ENCODE peak calls at places on chromosomes 12 and 14, in four cellular contexts. T is neural progenitor cell, D is stomach, Z is SJCRH30. K is an unnamed sample.

GRCh38 chr12:67705394-67706370 is 57.1 kb downstream of the DYRK2 start:
- DNase-seq in T (no peak), D (no peak), Z (peak; percentile 78), K (no peak)

GRCh38 chr14:56686416-56686815 is 106.8 kb downstream of the TMEM260 start:
- DNase-seq in T (peak; percentile 73), D (peak; percentile 41), Z (peak; percentile 62), K (no peak)

GRCh38 chr14:97177016-97177415 is 379.8 kb downstream of the VRK1 start:
- DNase-seq in T (peak; percentile 39), D (no peak), Z (no peak), K (no peak)

GRCh38 chr12:21117995-21118394 is 13.0 kb upstream of the SLCO1B1 start:
- DNase-seq in T (no peak), D (no peak), Z (no peak), K (no peak)

GRCh38 chr14:70988452-70988851 is 81.2 kb downstream of the PCNX1 start:
- DNase-seq in T (peak; percentile 8), D (no peak), Z (no peak), K (no peak)

GRCh38 chr12:26833692-26834168 is 736 bp upstream of the ITPR2 start:
- DNase-seq in T (peak; percentile 81), D (peak; percentile 55), Z (peak; percentile 33), K (peak; percentile 45)

GRCh38 chr14:63941023-63941422 is 88.2 kb downstream of the SYNE2 start:
- DNase-seq in T (no peak), D (no peak), Z (no peak), K (no peak)

GRCh38 chr12:119225454-119225853 is 46.7 kb downstream of the HSPB8 start:
- DNase-seq in T (peak; percentile 33), D (no peak), Z (no peak), K (no peak)

GRCh38 chr12:124837958-124838803 is 25.5 kb downstream of the SCARB1 start:
- DNase-seq in T (no peak), D (peak; percentile 60), Z (peak; percentile 95), K (no peak)

DNA sequence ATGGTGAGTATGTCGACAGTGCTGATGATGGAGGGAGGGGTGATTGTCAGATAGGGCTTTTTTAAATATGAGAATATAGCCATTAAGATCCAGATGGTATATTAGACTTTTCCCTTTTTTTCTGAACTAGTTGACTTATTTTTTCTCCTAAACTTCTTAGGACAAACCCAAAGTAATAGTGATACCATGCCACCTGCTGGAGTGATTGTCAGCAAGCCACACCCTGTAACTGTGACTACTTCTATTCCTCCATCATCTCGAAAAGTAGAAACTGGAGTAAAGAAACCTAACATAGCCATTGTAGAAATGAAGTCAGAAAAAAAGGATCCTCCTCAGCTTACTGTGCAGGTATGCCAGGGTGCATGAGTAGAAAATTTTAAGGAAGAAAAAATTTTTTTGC is 40.1 kb downstream of the KIAA0586 start:
- DNase-seq in T (no peak), D (no peak), Z (no peak), K (no peak)
- H3K36me3 ChIP-seq in T (peaks cover 23% of the 10 kb centered on the region), D (peaks cover 19% of the 10 kb centered on the region), Z (peaks cover 25% of the 10 kb centered on the region), K (peaks cover 2% of the 10 kb centered on the region)

GRCh38 chr12:76555226-76555767 is 4.3 kb downstream of the OSBPL8 start:
- DNase-seq in T (no peak), D (no peak), Z (no peak), K (no peak)

GRCh38 chr12:76556373-76556772 is 3.2 kb downstream of the OSBPL8 start:
- DNase-seq in T (no peak), D (no peak), Z (no peak), K (no peak)

GRCh38 chr12:76554411-76555225 is 5.0 kb downstream of the OSBPL8 start:
- DNase-seq in T (no peak), D (no peak), Z (no peak), K (no peak)

GRCh38 chr12:76558684-76559276 is 791 bp downstream of the OSBPL8 start:
- DNase-seq in T (peak; percentile 64), D (peak; percentile 69), Z (peak; percentile 66), K (no peak)

GRCh38 chr12:76555797-76556196 is 3.8 kb downstream of the OSBPL8 start:
- DNase-seq in T (no peak), D (no peak), Z (no peak), K (no peak)
- H3K4me1 ChIP-seq in T (peaks cover 16% of the 10 kb centered on the region), D (peaks cover 22% of the 10 kb centered on the region), Z (no peaks in the 10 kb centered on the region), K (peaks cover 1% of the 10 kb centered on the region)

GRCh38 chr12:110307372-110307771 is 26.3 kb downstream of the ATP2A2 start:
- DNase-seq in T (no peak), D (no peak), Z (no peak), K (no peak)

GRCh38 chr12:110312581-110313360 is 31.7 kb downstream of the ATP2A2 start:
- DNase-seq in T (no peak), D (no peak), Z (no peak), K (no peak)

GRCh38 chr12:110311903-110312302 is 30.9 kb downstream of the ATP2A2 start:
- DNase-seq in T (no peak), D (no peak), Z (no peak), K (no peak)

GRCh38 chr12:110314308-110314707 is 33.3 kb downstream of the ATP2A2 start:
- DNase-seq in T (no peak), D (no peak), Z (no peak), K (no peak)

GRCh38 chr12:110310754-110311153 is 29.7 kb downstream of the ATP2A2 start:
- DNase-seq in T (no peak), D (no peak), Z (no peak), K (no peak)
- H3K9me3 ChIP-seq in T (no peaks in the 10 kb centered on the region), D (no peaks in the 10 kb centered on the region), Z (no peaks in the 10 kb centered on the region), K (no peaks in the 10 kb centered on the region)

GRCh38 chr14:24992624-24993360 is 57.2 kb downstream of the STXBP6 start:
- DNase-seq in T (no peak), D (no peak), Z (no peak), K (no peak)

GRCh38 chr14:24993631-24994030 is 56.3 kb downstream of the STXBP6 start:
- DNase-seq in T (no peak), D (no peak), Z (no peak), K (no peak)

GRCh38 chr14:24995016-24995415 is 54.9 kb downstream of the STXBP6 start:
- DNase-seq in T (no peak), D (no peak), Z (no peak), K (no peak)

GRCh38 chr14:24991821-24992220 is 58.1 kb downstream of the STXBP6 start:
- DNase-seq in T (no peak), D (no peak), Z (no peak), K (no peak)

GRCh38 chr14:24990773-24991172 is 59.2 kb downstream of the STXBP6 start:
- DNase-seq in T (no peak), D (no peak), Z (no peak), K (no peak)
- H3K36me3 ChIP-seq in T (no peaks in the 10 kb centered on the region), D (no peaks in the 10 kb centered on the region), Z (no peaks in the 10 kb centered on the region), K (no peaks in the 10 kb centered on the region)

DNA sequence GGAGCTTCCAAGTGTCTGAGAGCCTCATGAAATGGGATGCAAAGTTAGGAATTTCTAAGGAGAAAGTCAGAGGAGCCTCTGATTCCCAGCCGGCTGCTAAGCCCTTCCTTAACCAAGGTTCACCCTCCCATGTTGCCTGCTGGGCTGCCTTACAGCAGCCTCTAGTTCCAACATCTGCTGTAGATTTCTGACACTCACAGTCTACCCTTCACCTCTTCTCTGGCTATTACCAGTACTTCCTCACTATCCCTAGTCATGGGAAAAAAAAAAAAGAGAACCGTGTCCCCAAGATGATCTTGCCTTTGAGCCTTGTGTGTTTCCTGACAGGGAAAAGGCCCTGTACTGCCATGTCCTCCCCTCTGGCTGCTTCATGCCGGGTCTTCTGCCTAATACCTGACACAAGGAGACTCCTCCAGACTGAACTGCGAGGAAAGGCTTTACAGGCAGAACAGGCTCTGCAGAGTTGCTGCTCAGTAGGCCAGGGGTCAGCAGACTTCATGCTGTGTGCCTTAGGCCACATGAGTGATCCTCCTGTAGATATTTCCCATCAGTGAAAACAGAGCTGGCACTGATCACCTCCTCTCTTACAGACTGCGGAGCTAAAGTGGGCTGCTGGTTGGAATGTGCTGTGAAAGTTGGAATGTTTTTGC is 46.8 kb downstream of the PRKCH start:
- DNase-seq in T (peak; percentile 22), D (no peak), Z (no peak), K (no peak)
- H3K4me1 ChIP-seq in T (peaks cover 5% of the 10 kb centered on the region), D (peaks cover 7% of the 10 kb centered on the region), Z (no peaks in the 10 kb centered on the region), K (peaks cover 2% of the 10 kb centered on the region)

DNA sequence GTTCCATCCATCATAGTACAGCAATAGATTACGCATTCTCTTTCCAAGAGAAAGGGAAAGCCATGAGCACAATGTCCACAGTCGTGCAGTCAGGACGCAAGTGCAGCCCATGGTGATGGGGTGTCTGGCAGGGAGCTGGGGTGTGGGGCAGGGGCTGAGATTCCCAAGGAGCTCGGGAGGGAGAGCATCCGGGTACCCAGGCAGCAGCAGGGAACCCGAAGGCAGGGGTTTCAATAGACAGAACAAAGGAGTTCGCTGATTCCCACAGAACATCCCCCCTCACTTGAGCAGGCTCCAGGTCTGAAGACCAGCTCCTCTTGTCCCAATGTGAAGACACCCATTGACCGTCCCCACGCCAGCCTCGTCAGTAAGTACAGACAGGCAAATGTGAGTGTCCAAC is 13.5 kb downstream of the ANHX start:
- DNase-seq in T (no peak), D (no peak), Z (no peak), K (no peak)
- H3K9me3 ChIP-seq in T (no peaks in the 10 kb centered on the region), D (peaks cover 94% of the 10 kb centered on the region), Z (no peaks in the 10 kb centered on the region), K (peaks cover 42% of the 10 kb centered on the region)

GRCh38 chr14:74902941-74903705 is 19.9 kb downstream of the RPS6KL1 start:
- DNase-seq in T (peak; percentile 34), D (no peak), Z (no peak), K (no peak)

GRCh38 chr14:74896400-74896799 is 14.7 kb downstream of the DLST start:
- DNase-seq in T (no peak), D (no peak), Z (no peak), K (no peak)

GRCh38 chr14:74897642-74898041 is 15.9 kb downstream of the DLST start:
- DNase-seq in T (no peak), D (no peak), Z (no peak), K (no peak)

GRCh38 chr14:74898083-74898482 is 16.4 kb downstream of the DLST start:
- DNase-seq in T (no peak), D (no peak), Z (no peak), K (no peak)

DNA sequence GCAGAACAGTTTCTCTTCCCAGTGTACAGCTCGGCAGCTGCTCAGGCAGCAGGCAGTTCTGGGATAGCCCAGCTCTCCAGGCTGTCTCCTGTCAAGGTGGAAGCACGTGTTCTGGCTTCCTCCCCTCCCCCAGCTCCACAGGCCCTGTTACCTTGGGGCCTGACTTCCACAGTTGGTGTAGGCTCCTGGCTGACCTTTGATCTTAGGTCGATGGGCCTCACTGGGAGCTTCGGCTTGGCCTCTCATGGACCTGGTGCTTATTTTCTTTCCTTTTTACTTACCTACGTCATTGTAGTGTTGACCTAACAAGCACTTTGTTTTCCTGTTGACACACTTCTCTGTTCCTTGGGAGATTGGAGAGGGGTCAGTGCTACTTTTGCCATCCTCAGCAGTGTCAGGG is 17.0 kb downstream of the DLST start:
- DNase-seq in T (no peak), D (no peak), Z (no peak), K (no peak)
- H3K36me3 ChIP-seq in T (peaks cover 16% of the 10 kb centered on the region), D (peaks cover 95% of the 10 kb centered on the region), Z (peaks cover 74% of the 10 kb centered on the region), K (peaks cover 61% of the 10 kb centered on the region)